ENCODE peak calls at places on chromosomes 13 and 19, in eight cellular contexts. S is lower leg skin, Y is kidney epithelial cell, P is GM20000, B is A673, U is AG10803, J is left ventricle myocardium inferior, F is glutamatergic neuron. L is an unnamed sample.

GRCh38 chr19:43752287-43752875 is 2.4 kb downstream of the SMG9 start:
- DNase-seq in B (no peak), P (no peak), U (no peak), J (no peak), S (no peak), F (no peak), Y (no peak), L (no peak)

GRCh38 chr13:79932556-79932955 is 408.4 kb downstream of the SPRY2 start:
- DNase-seq in Y (no peak), F (no peak), B (no peak), J (no peak), S (no peak), U (no peak), P (no peak), L (peak)

GRCh38 chr19:51142119-51142518 is at the start of gene SIGLEC7:
- DNase-seq in J (peak), S (no peak), P (no peak), U (no peak), Y (no peak), B (no peak), F (no peak), L (no peak)

GRCh38 chr13:51192348-51192747 is 29.9 kb upstream of the FAM124A start:
- DNase-seq in F (no peak), S (no peak), P (no peak), J (no peak), Y (no peak), U (no peak), B (no peak), L (peak)

GRCh38 chr19:16660763-16661479 is at the start of gene TMEM38A:
- DNase-seq in P (peak), F (peak), U (no peak), B (peak), S (peak), Y (no peak), J (peak), L (no peak)

GRCh38 chr19:45306040-45306439 is 16.6 kb downstream of the CKM start:
- DNase-seq in S (no peak), U (no peak), Y (no peak), F (no peak), J (no peak), B (no peak), P (no peak), L (peak)

GRCh38 chr13:53255795-53256194 is 227.2 kb downstream of the OLFM4 start:
- DNase-seq in B (no peak), F (no peak), P (no peak), S (no peak), Y (no peak), U (no peak), J (no peak), L (no peak)

GRCh38 chr19:24069907-24070657 is 16.9 kb upstream of the ZNF254 start:
- DNase-seq in P (no peak), Y (no peak), S (peak), F (no peak), B (no peak), J (no peak), U (no peak), L (no peak)

GRCh38 chr19:485122-485521 is 11.2 kb upstream of the MADCAM1 start:
- DNase-seq in B (no peak), U (no peak), Y (no peak), P (no peak), F (peak), S (no peak), J (no peak), L (no peak)

GRCh38 chr19:19482785-19483625 is 32.3 kb downstream of the TSSK6 start:
- DNase-seq in P (no peak), J (no peak), F (no peak), S (no peak), B (no peak), U (no peak), Y (no peak), L (no peak)

GRCh38 chr13:106373989-106374572 is 161.4 kb downstream of the EFNB2 start:
- DNase-seq in F (no peak), S (no peak), Y (no peak), U (peak), B (no peak), P (peak), J (no peak), L (peak)

GRCh38 chr19:36489139-36489919 is at the start of gene ZNF566:
- DNase-seq in S (peak), B (peak), P (peak), Y (peak), U (peak), J (peak), F (peak), L (peak)

GRCh38 chr19:36483653-36484052 is 5.7 kb downstream of the ZNF566 start:
- DNase-seq in S (no peak), P (no peak), B (no peak), Y (no peak), J (no peak), U (no peak), F (no peak), L (no peak)

GRCh38 chr19:36489920-36490415 is 607 bp upstream of the ZNF566 start:
- DNase-seq in F (peak), Y (peak), U (peak), J (peak), P (peak), S (peak), B (peak), L (peak)

GRCh38 chr19:36488118-36488815 is 1.1 kb downstream of the ZNF566 start:
- DNase-seq in J (no peak), P (no peak), F (no peak), U (no peak), B (no peak), Y (no peak), S (no peak), L (peak)

GRCh38 chr19:36488816-36489138 is 584 bp downstream of the ZNF566 start:
- DNase-seq in B (peak), P (peak), U (peak), F (peak), Y (no peak), J (no peak), S (no peak), L (no peak)
- TF ChIP-seq CTCF in B (peak), P (no peak), U (peak), F (no peak), Y (no peak), J (no peak), S (no peak), L (no peak)

DNA sequence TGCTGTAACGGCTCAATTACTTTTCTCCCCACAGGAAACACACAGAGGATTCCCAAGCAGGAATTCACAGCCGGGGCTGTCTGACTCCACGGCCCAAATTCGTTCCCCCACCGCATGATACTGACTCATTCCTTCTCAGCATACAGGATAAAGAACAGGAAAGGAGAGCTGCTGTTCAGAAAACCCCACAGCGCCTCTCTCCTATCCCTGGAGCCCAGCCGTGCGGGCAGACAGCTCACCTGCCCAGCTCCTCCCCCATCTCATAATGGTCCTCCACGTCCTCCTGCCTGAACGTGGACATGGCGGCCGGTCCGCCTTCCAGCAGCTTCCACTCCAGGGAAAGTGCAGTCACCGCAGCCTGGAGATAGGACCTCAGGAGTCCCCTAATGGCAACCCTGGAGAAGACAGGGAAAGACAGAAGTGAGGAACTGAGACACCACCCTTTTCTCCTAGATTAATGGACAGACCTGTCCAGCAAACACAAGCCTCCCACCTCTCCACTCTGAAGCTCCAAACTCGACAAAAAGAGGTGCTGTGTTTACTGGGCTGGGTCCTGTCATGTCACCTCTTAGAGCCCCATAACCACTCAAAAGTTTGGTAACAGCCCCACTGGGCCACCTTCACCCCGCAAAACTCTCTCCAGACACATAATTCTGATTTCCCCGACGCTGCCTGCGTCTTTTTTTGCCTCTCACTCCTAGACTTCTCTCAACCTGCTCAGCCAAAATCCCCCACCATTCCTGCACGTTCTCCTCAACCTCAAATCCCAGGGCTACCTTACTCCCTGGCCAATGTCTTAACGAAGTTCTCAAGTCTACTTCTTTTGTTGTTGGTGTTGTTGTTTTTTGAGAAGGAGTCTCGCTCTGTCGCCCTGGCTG is 1.2 kb downstream of the DAPK3 start:
- DNase-seq in P (no peak), Y (peak), B (peak), S (no peak), U (peak), F (peak), J (no peak), L (peak)
- TF ChIP-seq CTCF in P (no peak), Y (peak), B (peak), S (no peak), U (peak), F (no peak), J (no peak), L (peak)

DNA sequence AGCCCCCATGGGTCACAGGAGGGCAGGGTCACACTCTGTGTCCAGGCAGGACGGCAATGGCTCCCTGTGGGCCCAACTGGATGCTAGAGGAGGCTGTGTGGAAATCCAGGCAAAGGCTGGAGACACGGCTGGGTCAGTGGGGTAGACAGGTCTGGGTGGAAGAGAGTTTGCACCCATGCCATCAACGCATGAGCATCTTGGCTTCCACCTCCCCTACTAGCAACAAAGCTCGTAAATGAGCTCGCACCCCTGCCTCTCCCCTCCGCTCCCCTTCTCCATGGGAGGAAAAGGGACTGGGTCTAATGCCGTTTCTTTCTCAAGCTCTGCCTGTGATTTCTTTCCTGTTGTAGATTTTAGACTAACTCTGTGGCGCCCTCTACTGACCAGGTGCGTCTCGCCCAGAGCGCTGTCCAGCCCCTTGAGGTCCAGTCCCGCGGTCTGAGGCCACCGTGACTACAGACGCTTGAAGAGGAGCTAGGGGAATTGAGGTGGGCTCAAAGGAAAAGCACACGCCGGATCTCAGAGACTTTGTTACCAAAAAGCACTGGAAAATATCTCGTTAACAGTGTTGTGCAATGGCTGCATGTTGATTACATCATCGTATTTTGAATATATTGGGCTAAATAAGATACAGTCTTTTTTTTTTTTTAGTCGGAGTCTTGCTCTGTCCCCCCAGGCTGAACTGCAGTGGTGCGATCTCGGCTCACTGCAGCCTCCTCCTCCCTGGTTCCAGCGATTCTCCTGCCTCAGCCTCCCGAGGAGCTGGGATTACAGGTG is 50.7 kb upstream of the USP29 start:
- DNase-seq in Y (no peak), F (peak), J (no peak), B (peak), U (no peak), S (no peak), P (no peak), L (no peak)
- TF ChIP-seq CTCF in Y (peak), F (peak), J (peak), B (peak), U (no peak), S (no peak), P (no peak), L (no peak)

DNA sequence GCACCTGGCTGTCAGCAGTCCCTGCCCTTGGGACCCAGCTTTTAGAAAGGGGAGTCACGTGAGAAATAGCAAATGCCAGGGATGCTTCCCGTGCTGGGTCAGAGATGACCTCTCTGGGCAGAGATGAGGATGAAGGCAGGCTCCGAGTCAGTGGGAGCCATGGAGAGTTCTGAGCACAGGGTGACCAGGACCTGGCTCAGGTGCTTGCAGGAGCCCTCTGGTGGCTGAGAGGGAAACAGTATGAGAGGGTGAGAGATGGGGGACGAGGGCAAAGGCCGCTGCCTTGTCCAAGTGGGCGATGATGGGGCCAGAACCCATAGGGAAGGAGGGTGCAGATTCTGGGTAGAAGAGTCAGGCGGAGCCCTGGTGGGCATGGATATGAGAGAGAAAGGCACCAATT is 15.8 kb downstream of the TMED1 start:
- DNase-seq in U (no peak), S (no peak), F (no peak), Y (no peak), B (no peak), J (no peak), P (no peak), L (no peak)
- TF ChIP-seq CTCF in U (peak), S (no peak), F (peak), Y (peak), B (no peak), J (peak), P (no peak), L (peak)

GRCh38 chr19:35848486-35848885 is 3.8 kb downstream of the NPHS1 start:
- DNase-seq in P (no peak), Y (no peak), B (no peak), U (no peak), F (no peak), J (no peak), S (no peak), L (no peak)
- TF ChIP-seq CTCF in P (no peak), Y (no peak), B (no peak), U (no peak), F (no peak), J (no peak), S (no peak), L (no peak)